ENCODE peak calls at places on chromosome X, in eight cellular contexts. G is left colon; N is germinal center; Q is iPS-NIHi11; F is activated naive CD4-positive, alpha-beta T cell treated with anti-CD3 and anti-CD28 coated beads, Interleukin-2, amount 50 U/mL, for 16 hours; X is AG20443; O is T-helper 1 cell; A is posterior cingulate gyrus. M is an unnamed sample.

GRCh38 chrX:110310000-110310790 is 7.7 kb downstream of the AMMECR1 start:
- DNase-seq in O (no peak), X (peak), F (no peak), N (no peak), Q (no peak), A (no peak), G (no peak), M (no peak)

GRCh38 chrX:77572322-77572721 is 125.1 kb downstream of the FGF16 start:
- DNase-seq in Q (no peak), A (no peak), G (no peak), X (no peak), N (no peak), O (no peak), F (no peak), M (no peak)

GRCh38 chrX:154748712-154749339 is 2.1 kb downstream of the GAB3 start:
- DNase-seq in F (peak), A (no peak), G (no peak), Q (peak), O (no peak), X (peak), N (peak), M (no peak)

GRCh38 chrX:17500145-17500579 is 125.2 kb downstream of the NHS start:
- DNase-seq in F (no peak), O (no peak), X (peak), Q (no peak), A (no peak), N (no peak), G (peak), M (no peak)

GRCh38 chrX:111597967-111598366 is 83.0 kb upstream of the ALG13 start:
- DNase-seq in A (no peak), N (no peak), G (no peak), X (no peak), Q (no peak), O (no peak), F (no peak), M (no peak)

GRCh38 chrX:136192135-136192534 is 44.8 kb downstream of the FHL1 start:
- DNase-seq in O (no peak), Q (no peak), X (no peak), N (no peak), A (no peak), F (no peak), G (no peak), M (no peak)

GRCh38 chrX:39017062-39017461 is 215.8 kb downstream of the MID1IP1 start:
- DNase-seq in O (no peak), F (no peak), N (no peak), G (no peak), Q (no peak), X (no peak), A (no peak), M (no peak)

GRCh38 chrX:37383313-37383712 is 34.1 kb downstream of the PRRG1 start:
- DNase-seq in F (no peak), G (no peak), N (no peak), Q (no peak), A (no peak), O (no peak), X (no peak), M (no peak)

GRCh38 chrX:2284601-2285000 is 216.2 kb downstream of the DHRSX start:
- DNase-seq in A (no peak), F (no peak), X (no peak), O (no peak), G (no peak), Q (no peak), N (no peak), M (no peak)

GRCh38 chrX:77440310-77440709 is 6.9 kb upstream of the FGF16 start:
- DNase-seq in N (no peak), A (no peak), Q (no peak), X (no peak), F (no peak), O (no peak), G (no peak), M (no peak)

GRCh38 chrX:69073721-69074120 is 91.5 kb downstream of the PJA1 start:
- DNase-seq in X (no peak), A (no peak), N (no peak), Q (no peak), F (no peak), O (no peak), G (no peak), M (no peak)

GRCh38 chrX:132258509-132258908 is 39.3 kb upstream of the RAP2C start:
- DNase-seq in X (no peak), G (no peak), O (no peak), Q (no peak), F (no peak), N (no peak), A (no peak), M (no peak)

GRCh38 chrX:46837543-46838481 is 969 bp downstream of the RP2 start:
- DNase-seq in O (peak), X (no peak), A (no peak), G (no peak), F (no peak), Q (no peak), N (no peak), M (no peak)

GRCh38 chrX:141220342-141221008 is 21.8 kb downstream of the SPANXC start:
- DNase-seq in X (peak), Q (no peak), N (no peak), A (no peak), G (no peak), O (no peak), F (no peak), M (no peak)

GRCh38 chrX:129772796-129773431 is 6.8 kb upstream of the SASH3 start:
- DNase-seq in G (peak), F (no peak), Q (no peak), O (no peak), N (peak), X (no peak), A (peak), M (no peak)

GRCh38 chrX:44975666-44976263 is 102.8 kb downstream of the KDM6A start:
- DNase-seq in N (no peak), X (no peak), O (no peak), A (no peak), G (no peak), F (no peak), Q (no peak), M (no peak)

GRCh38 chrX:24216827-24217226 is 67.3 kb downstream of the ZFX start:
- DNase-seq in A (no peak), N (no peak), O (no peak), Q (no peak), G (no peak), X (no peak), F (no peak), M (no peak)

GRCh38 chrX:12488220-12488619 is 303.0 kb upstream of the PRPS2 start:
- DNase-seq in G (no peak), F (no peak), A (no peak), O (no peak), Q (no peak), N (no peak), X (no peak), M (no peak)

GRCh38 chrX:151715735-151716134 is at the start of gene FATE1:
- DNase-seq in O (no peak), G (no peak), F (no peak), X (no peak), Q (no peak), A (no peak), N (no peak), M (no peak)

GRCh38 chrX:17082831-17083230 is 136.4 kb downstream of the REPS2 start:
- DNase-seq in O (no peak), G (no peak), A (no peak), Q (no peak), F (no peak), N (no peak), X (peak), M (no peak)

GRCh38 chrX:146602246-146602645 is 207.3 kb upstream of the CXorf51B start:
- DNase-seq in O (no peak), G (no peak), F (no peak), A (no peak), Q (no peak), X (no peak), N (no peak), M (no peak)

GRCh38 chrX:150062292-150063137 is 124.2 kb upstream of the EOLA2 start:
- DNase-seq in A (no peak), O (no peak), X (peak), G (no peak), N (no peak), F (no peak), Q (no peak), M (no peak)

GRCh38 chrX:34300871-34301270 is 168.8 kb upstream of the FAM47A start:
- DNase-seq in F (no peak), Q (peak), G (no peak), N (no peak), X (peak), A (peak), O (no peak), M (no peak)

GRCh38 chrX:44224760-44225159 is 118.7 kb downstream of the EFHC2 start:
- DNase-seq in X (no peak), A (no peak), O (no peak), N (no peak), Q (no peak), G (peak), F (no peak), M (no peak)

GRCh38 chrX:115174548-115174947 is 14.7 kb upstream of the RBMXL3 start:
- DNase-seq in N (no peak), X (no peak), A (no peak), G (no peak), Q (no peak), F (no peak), O (no peak), M (no peak)

GRCh38 chrX:55908685-55909212 is 191.2 kb downstream of the RRAGB start:
- DNase-seq in G (peak), F (no peak), X (peak), N (peak), A (peak), Q (peak), O (no peak), M (no peak)

GRCh38 chrX:106902684-106903083 is 457 bp downstream of the RIPPLY1 start:
- DNase-seq in N (no peak), A (no peak), O (no peak), Q (no peak), G (no peak), F (no peak), X (no peak), M (no peak)

GRCh38 chrX:66022742-66023725 is 16.8 kb downstream of the VSIG4 start:
- DNase-seq in Q (peak), O (no peak), F (no peak), A (no peak), N (no peak), X (no peak), G (no peak), M (no peak)

M was measured in RWPE2.